ENCODE peak calls at places on chromosomes 13 and 19, in eight cellular contexts. R is AG08395; Z is DMS153; L is AG08396; M is fibroblast of the aortic adventitia; J is breast epithelium; W is GF-D8; F is activated CD4-positive, alpha-beta T cell treated with anti-CD3 and anti-CD28 coated beads for 1 hour. I is an unnamed sample.
A peak's percentile ranks its signal among the peaks of the same experiment; 100 is the strongest.

GRCh38 chr13:28820099-28821051 is at the start of gene MTUS2:
- DNase-seq in R (no peak), Z (peak; percentile 13), L (no peak), M (no peak), J (no peak), W (no peak), F (peak; percentile 26), I (no peak)

GRCh38 chr19:28469544-28469943 is 743.4 kb downstream of the UQCRFS1 start:
- DNase-seq in R (no peak), Z (no peak), L (no peak), M (no peak), J (no peak), W (no peak), F (no peak), I (no peak)

GRCh38 chr13:110297011-110297410 is 9.9 kb downstream of the COL4A1 start:
- DNase-seq in R (no peak), Z (no peak), L (no peak), M (no peak), J (no peak), W (no peak), F (no peak), I (no peak)

GRCh38 chr13:43127827-43128226 is 104.4 kb downstream of the DNAJC15 start:
- DNase-seq in R (no peak), Z (no peak), L (no peak), M (no peak), J (no peak), W (no peak), F (no peak), I (no peak)

GRCh38 chr19:58570770-58571574 is 2.2 kb downstream of the MZF1 start:
- DNase-seq in R (no peak), Z (no peak), L (no peak), M (no peak), J (peak; percentile 47), W (no peak), F (no peak), I (peak; percentile 43)

GRCh38 chr13:46541210-46541609 is 11.8 kb upstream of the LRCH1 start:
- DNase-seq in R (no peak), Z (no peak), L (no peak), M (no peak), J (no peak), W (no peak), F (no peak), I (no peak)

GRCh38 chr13:65966991-65967451 is 1263.1 kb downstream of the PCDH9 start:
- DNase-seq in R (peak; percentile 17), Z (no peak), L (peak; percentile 20), M (peak; percentile 74), J (no peak), W (peak; percentile 4), F (no peak), I (no peak)

GRCh38 chr19:3178377-3178972 is at the start of gene S1PR4:
- DNase-seq in R (no peak), Z (no peak), L (no peak), M (no peak), J (no peak), W (peak; percentile 69), F (peak; percentile 43), I (peak; percentile 56)

GRCh38 chr19:19064811-19065745 is 1.3 kb downstream of the SLC25A42 start:
- DNase-seq in R (peak; percentile 6), Z (no peak), L (peak; percentile 36), M (no peak), J (no peak), W (no peak), F (no peak), I (no peak)

GRCh38 chr13:94967183-94968039 is 255.1 kb upstream of the SOX21 start:
- DNase-seq in R (peak; percentile 26), Z (no peak), L (peak; percentile 52), M (peak; percentile 8), J (no peak), W (no peak), F (no peak), I (no peak)

GRCh38 chr19:31675187-31675913 is 326.1 kb upstream of the TSHZ3 start:
- DNase-seq in R (peak; percentile 71), Z (no peak), L (peak; percentile 57), M (peak; percentile 54), J (no peak), W (no peak), F (no peak), I (no peak)

GRCh38 chr13:99417821-99418662 is 83.2 kb upstream of the TM9SF2 start:
- DNase-seq in R (no peak), Z (no peak), L (no peak), M (no peak), J (peak; percentile 41), W (no peak), F (peak; percentile 7), I (no peak)